ENCODE peak calls at places on chromosomes 5 and 9, in seven cellular contexts. One of them, this sample, is unnamed.

GRCh38 chr5:80975065-80975464 is 14.9 kb downstream of the RASGRF2 start:
- DNase-seq in tibial nerve: no peak
- DNase-seq in right cardiac atrium: no peak
- DNase-seq in mammary epithelial cell: no peak
- DNase-seq in tibial artery: no peak
- DNase-seq in small intestine: no peak
- DNase-seq in transverse colon: no peak
- DNase-seq in this sample: no peak

GRCh38 chr5:5295361-5295760 is 127.1 kb upstream of the ICE1 start:
- DNase-seq in tibial nerve: no peak
- DNase-seq in right cardiac atrium: no peak
- DNase-seq in mammary epithelial cell: no peak
- DNase-seq in tibial artery: no peak
- DNase-seq in small intestine: no peak
- DNase-seq in transverse colon: no peak
- DNase-seq in this sample: no peak

GRCh38 chr5:32942225-32942989 is 231.3 kb downstream of the NPR3 start:
- DNase-seq in tibial nerve: no peak
- DNase-seq in right cardiac atrium: no peak
- DNase-seq in mammary epithelial cell: peak; percentile 38
- DNase-seq in tibial artery: no peak
- DNase-seq in small intestine: peak; percentile 0
- DNase-seq in transverse colon: peak; percentile 12
- DNase-seq in this sample: no peak

GRCh38 chr9:69919461-69920061 is 98.9 kb downstream of the CFAP95 start:
- DNase-seq in tibial nerve: no peak
- DNase-seq in right cardiac atrium: no peak
- DNase-seq in mammary epithelial cell: peak; percentile 45
- DNase-seq in tibial artery: no peak
- DNase-seq in small intestine: peak; percentile 40
- DNase-seq in transverse colon: no peak
- DNase-seq in this sample: no peak

GRCh38 chr9:101512116-101512515 is 21.5 kb upstream of the RNF20 start:
- DNase-seq in tibial nerve: no peak
- DNase-seq in right cardiac atrium: peak; percentile 29
- DNase-seq in mammary epithelial cell: no peak
- DNase-seq in tibial artery: no peak
- DNase-seq in small intestine: no peak
- DNase-seq in transverse colon: no peak
- DNase-seq in this sample: no peak

GRCh38 chr9:134601764-134602163 is 39.8 kb upstream of the COL5A1 start:
- DNase-seq in tibial nerve: no peak
- DNase-seq in right cardiac atrium: peak; percentile 14
- DNase-seq in mammary epithelial cell: no peak
- DNase-seq in tibial artery: no peak
- DNase-seq in small intestine: no peak
- DNase-seq in transverse colon: no peak
- DNase-seq in this sample: no peak

GRCh38 chr5:98999631-99000030 is 70.8 kb upstream of the CHD1 start:
- DNase-seq in tibial nerve: no peak
- DNase-seq in right cardiac atrium: no peak
- DNase-seq in mammary epithelial cell: peak; percentile 42
- DNase-seq in tibial artery: no peak
- DNase-seq in small intestine: no peak
- DNase-seq in transverse colon: no peak
- DNase-seq in this sample: no peak

GRCh38 chr9:113620377-113621161 is 157.0 kb downstream of the RGS3 start:
- DNase-seq in tibial nerve: peak; percentile 44
- DNase-seq in right cardiac atrium: peak; percentile 81
- DNase-seq in mammary epithelial cell: peak; percentile 78
- DNase-seq in tibial artery: peak; percentile 91
- DNase-seq in small intestine: peak; percentile 79
- DNase-seq in transverse colon: peak; percentile 63
- DNase-seq in this sample: no peak

GRCh38 chr9:131433302-131433854 is 39.5 kb downstream of the PRRC2B start:
- DNase-seq in tibial nerve: no peak
- DNase-seq in right cardiac atrium: no peak
- DNase-seq in mammary epithelial cell: no peak
- DNase-seq in tibial artery: peak; percentile 50
- DNase-seq in small intestine: no peak
- DNase-seq in transverse colon: no peak
- DNase-seq in this sample: no peak

GRCh38 chr5:20949636-20950035 is 961.6 kb upstream of the CDH18 start:
- DNase-seq in tibial nerve: no peak
- DNase-seq in right cardiac atrium: no peak
- DNase-seq in mammary epithelial cell: no peak
- DNase-seq in tibial artery: no peak
- DNase-seq in small intestine: no peak
- DNase-seq in transverse colon: no peak
- DNase-seq in this sample: no peak
- H3K9me3 ChIP-seq in tibial nerve: no peaks in the 10 kb centered on the region
- H3K9me3 ChIP-seq in right cardiac atrium: peaks cover 2% of the 10 kb centered on the region
- H3K9me3 ChIP-seq in mammary epithelial cell: no peaks in the 10 kb centered on the region
- H3K9me3 ChIP-seq in tibial artery: no peaks in the 10 kb centered on the region
- H3K9me3 ChIP-seq in small intestine: no peaks in the 10 kb centered on the region
- H3K9me3 ChIP-seq in transverse colon: no peaks in the 10 kb centered on the region
- H3K9me3 ChIP-seq in this sample: no peaks in the 10 kb centered on the region

GRCh38 chr5:178305801-178306200 is 73.2 kb upstream of the PHYKPL start:
- DNase-seq in tibial nerve: no peak
- DNase-seq in right cardiac atrium: peak; percentile 18
- DNase-seq in mammary epithelial cell: no peak
- DNase-seq in tibial artery: peak; percentile 53
- DNase-seq in small intestine: no peak
- DNase-seq in transverse colon: no peak
- DNase-seq in this sample: no peak
- H3K9me3 ChIP-seq in tibial nerve: no peaks in the 10 kb centered on the region
- H3K9me3 ChIP-seq in right cardiac atrium: no peaks in the 10 kb centered on the region
- H3K9me3 ChIP-seq in mammary epithelial cell: peaks cover 14% of the 10 kb centered on the region
- H3K9me3 ChIP-seq in tibial artery: no peaks in the 10 kb centered on the region
- H3K9me3 ChIP-seq in small intestine: no peaks in the 10 kb centered on the region
- H3K9me3 ChIP-seq in transverse colon: no peaks in the 10 kb centered on the region
- H3K9me3 ChIP-seq in this sample: no peaks in the 10 kb centered on the region

DNA sequence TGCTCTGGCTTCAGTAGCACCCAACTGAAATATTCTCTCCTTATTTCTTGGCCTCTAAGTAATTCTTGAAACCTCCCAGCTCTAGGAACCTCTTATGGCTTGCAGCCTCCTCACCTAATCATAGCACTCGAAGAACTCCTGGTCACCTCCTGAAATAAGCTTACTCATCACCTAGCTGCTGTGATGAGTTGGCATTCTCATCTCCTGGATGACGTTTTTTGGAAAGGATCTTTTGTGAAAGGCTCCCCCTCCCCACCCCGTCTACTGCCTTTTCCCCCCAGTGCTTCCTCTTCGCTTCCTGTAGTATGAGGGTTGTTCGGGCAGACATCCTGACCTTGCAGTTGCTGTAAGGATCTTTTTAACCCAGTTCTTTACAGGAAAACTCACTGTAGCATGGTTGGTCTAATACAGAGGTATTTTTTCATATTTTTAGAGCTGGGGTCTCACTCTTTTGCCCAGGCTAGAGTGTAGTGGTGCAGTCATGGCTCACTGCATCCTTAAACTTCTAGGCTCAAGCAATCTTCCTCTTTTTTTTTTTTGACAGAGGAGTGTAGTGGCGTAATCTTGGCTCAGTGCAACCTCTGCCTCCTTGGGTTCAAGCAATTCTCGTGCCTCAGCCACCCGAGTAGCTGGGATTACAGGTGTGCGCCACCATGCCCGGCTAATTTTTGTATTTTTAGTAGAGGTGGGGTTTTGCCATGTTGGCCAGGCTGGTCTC is 41.8 kb downstream of the ARHGAP26 start:
- DNase-seq in tibial nerve: no peak
- DNase-seq in right cardiac atrium: no peak
- DNase-seq in mammary epithelial cell: no peak
- DNase-seq in tibial artery: no peak
- DNase-seq in small intestine: no peak
- DNase-seq in transverse colon: no peak
- DNase-seq in this sample: no peak
- H3K9me3 ChIP-seq in tibial nerve: no peaks in the 10 kb centered on the region
- H3K9me3 ChIP-seq in right cardiac atrium: no peaks in the 10 kb centered on the region
- H3K9me3 ChIP-seq in mammary epithelial cell: no peaks in the 10 kb centered on the region
- H3K9me3 ChIP-seq in tibial artery: no peaks in the 10 kb centered on the region
- H3K9me3 ChIP-seq in small intestine: no peaks in the 10 kb centered on the region
- H3K9me3 ChIP-seq in transverse colon: no peaks in the 10 kb centered on the region
- H3K9me3 ChIP-seq in this sample: no peaks in the 10 kb centered on the region

GRCh38 chr9:22838266-22838665 is 391.6 kb downstream of the DMRTA1 start:
- DNase-seq in tibial nerve: no peak
- DNase-seq in right cardiac atrium: no peak
- DNase-seq in mammary epithelial cell: no peak
- DNase-seq in tibial artery: no peak
- DNase-seq in small intestine: no peak
- DNase-seq in transverse colon: peak; percentile 10
- DNase-seq in this sample: no peak
- H3K9me3 ChIP-seq in tibial nerve: no peaks in the 10 kb centered on the region
- H3K9me3 ChIP-seq in right cardiac atrium: no peaks in the 10 kb centered on the region
- H3K9me3 ChIP-seq in mammary epithelial cell: no peaks in the 10 kb centered on the region
- H3K9me3 ChIP-seq in tibial artery: no peaks in the 10 kb centered on the region
- H3K9me3 ChIP-seq in small intestine: no peaks in the 10 kb centered on the region
- H3K9me3 ChIP-seq in transverse colon: no peaks in the 10 kb centered on the region
- H3K9me3 ChIP-seq in this sample: no peaks in the 10 kb centered on the region

GRCh38 chr5:150879358-150879757 is 25.4 kb downstream of the ZNF300 start:
- DNase-seq in tibial nerve: no peak
- DNase-seq in right cardiac atrium: no peak
- DNase-seq in mammary epithelial cell: no peak
- DNase-seq in tibial artery: no peak
- DNase-seq in small intestine: no peak
- DNase-seq in transverse colon: no peak
- DNase-seq in this sample: no peak
- H3K9me3 ChIP-seq in tibial nerve: peaks cover 88% of the 10 kb centered on the region
- H3K9me3 ChIP-seq in right cardiac atrium: peaks cover 6% of the 10 kb centered on the region
- H3K9me3 ChIP-seq in mammary epithelial cell: peaks cover 8% of the 10 kb centered on the region
- H3K9me3 ChIP-seq in tibial artery: no peaks in the 10 kb centered on the region
- H3K9me3 ChIP-seq in small intestine: no peaks in the 10 kb centered on the region
- H3K9me3 ChIP-seq in transverse colon: peaks cover 19% of the 10 kb centered on the region
- H3K9me3 ChIP-seq in this sample: no peaks in the 10 kb centered on the region

GRCh38 chr9:138114501-138115245 is 237.1 kb downstream of the CACNA1B start:
- DNase-seq in tibial nerve: no peak
- DNase-seq in right cardiac atrium: no peak
- DNase-seq in mammary epithelial cell: no peak
- DNase-seq in tibial artery: peak; percentile 20
- DNase-seq in small intestine: no peak
- DNase-seq in transverse colon: no peak
- DNase-seq in this sample: no peak

GRCh38 chr9:138112791-138113600 is 235.4 kb downstream of the CACNA1B start:
- DNase-seq in tibial nerve: no peak
- DNase-seq in right cardiac atrium: no peak
- DNase-seq in mammary epithelial cell: no peak
- DNase-seq in tibial artery: no peak
- DNase-seq in small intestine: no peak
- DNase-seq in transverse colon: no peak
- DNase-seq in this sample: no peak

GRCh38 chr9:138115506-138115905 is 237.9 kb downstream of the CACNA1B start:
- DNase-seq in tibial nerve: no peak
- DNase-seq in right cardiac atrium: no peak
- DNase-seq in mammary epithelial cell: no peak
- DNase-seq in tibial artery: no peak
- DNase-seq in small intestine: no peak
- DNase-seq in transverse colon: no peak
- DNase-seq in this sample: no peak

GRCh38 chr9:138111607-138112006 is 234.0 kb downstream of the CACNA1B start:
- DNase-seq in tibial nerve: no peak
- DNase-seq in right cardiac atrium: no peak
- DNase-seq in mammary epithelial cell: no peak
- DNase-seq in tibial artery: no peak
- DNase-seq in small intestine: no peak
- DNase-seq in transverse colon: no peak
- DNase-seq in this sample: no peak

DNA sequence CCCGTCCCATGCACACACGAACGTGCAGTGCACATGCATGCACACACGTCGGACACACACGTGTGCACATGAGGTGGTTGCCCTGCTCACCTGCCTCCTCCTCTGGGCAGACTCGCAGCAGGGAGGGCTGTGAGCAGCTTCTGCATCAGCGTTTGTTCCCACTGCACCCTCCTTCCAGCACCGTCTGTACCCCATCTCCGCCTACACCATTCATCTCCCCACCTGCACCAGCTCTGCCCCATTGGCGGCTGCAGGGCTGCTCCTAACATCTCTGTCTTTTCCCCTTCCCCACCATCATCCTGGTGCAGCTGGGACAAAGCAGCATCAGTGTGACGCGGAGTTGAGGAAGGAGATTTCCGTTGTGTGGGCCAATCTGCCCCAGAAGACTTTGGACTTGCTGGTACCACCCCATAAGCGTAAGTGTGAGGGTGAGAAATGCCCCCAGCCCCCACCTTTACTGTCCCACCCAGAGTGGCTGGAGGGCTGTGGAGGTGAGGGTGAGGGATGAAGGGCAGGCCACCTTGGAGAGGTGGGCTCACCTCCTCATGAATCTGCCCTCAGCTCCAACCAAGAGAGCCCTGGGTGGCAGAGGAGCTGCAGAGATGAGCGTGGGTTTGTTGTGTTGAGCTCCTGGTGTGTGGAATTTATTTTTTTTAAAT is 234.6 kb downstream of the CACNA1B start:
- DNase-seq in tibial nerve: no peak
- DNase-seq in right cardiac atrium: no peak
- DNase-seq in mammary epithelial cell: no peak
- DNase-seq in tibial artery: no peak
- DNase-seq in small intestine: no peak
- DNase-seq in transverse colon: no peak
- DNase-seq in this sample: no peak
- H3K9me3 ChIP-seq in tibial nerve: no peaks in the 10 kb centered on the region
- H3K9me3 ChIP-seq in right cardiac atrium: no peaks in the 10 kb centered on the region
- H3K9me3 ChIP-seq in mammary epithelial cell: peaks cover 2% of the 10 kb centered on the region
- H3K9me3 ChIP-seq in tibial artery: no peaks in the 10 kb centered on the region
- H3K9me3 ChIP-seq in small intestine: no peaks in the 10 kb centered on the region
- H3K9me3 ChIP-seq in transverse colon: no peaks in the 10 kb centered on the region
- H3K9me3 ChIP-seq in this sample: no peaks in the 10 kb centered on the region

GRCh38 chr9:111400564-111400898 is 70.5 kb upstream of the OR2K2 start:
- DNase-seq in tibial nerve: no peak
- DNase-seq in right cardiac atrium: no peak
- DNase-seq in mammary epithelial cell: peak; percentile 19
- DNase-seq in tibial artery: no peak
- DNase-seq in small intestine: no peak
- DNase-seq in transverse colon: no peak
- DNase-seq in this sample: no peak
- H3K9me3 ChIP-seq in tibial nerve: peaks cover 38% of the 10 kb centered on the region
- H3K9me3 ChIP-seq in right cardiac atrium: no peaks in the 10 kb centered on the region
- H3K9me3 ChIP-seq in mammary epithelial cell: no peaks in the 10 kb centered on the region
- H3K9me3 ChIP-seq in tibial artery: no peaks in the 10 kb centered on the region
- H3K9me3 ChIP-seq in small intestine: no peaks in the 10 kb centered on the region
- H3K9me3 ChIP-seq in transverse colon: peaks cover 15% of the 10 kb centered on the region
- H3K9me3 ChIP-seq in this sample: peaks cover 6% of the 10 kb centered on the region

GRCh38 chr9:24036459-24036858 is 210.4 kb upstream of the ELAVL2 start:
- DNase-seq in tibial nerve: no peak
- DNase-seq in right cardiac atrium: no peak
- DNase-seq in mammary epithelial cell: no peak
- DNase-seq in tibial artery: no peak
- DNase-seq in small intestine: no peak
- DNase-seq in transverse colon: no peak
- DNase-seq in this sample: no peak
- H3K9me3 ChIP-seq in tibial nerve: no peaks in the 10 kb centered on the region
- H3K9me3 ChIP-seq in right cardiac atrium: no peaks in the 10 kb centered on the region
- H3K9me3 ChIP-seq in mammary epithelial cell: no peaks in the 10 kb centered on the region
- H3K9me3 ChIP-seq in tibial artery: no peaks in the 10 kb centered on the region
- H3K9me3 ChIP-seq in small intestine: peaks cover 1% of the 10 kb centered on the region
- H3K9me3 ChIP-seq in transverse colon: no peaks in the 10 kb centered on the region
- H3K9me3 ChIP-seq in this sample: no peaks in the 10 kb centered on the region